ENCODE peak calls at places on chromosomes 6 and 20, in four cellular contexts. B is body of pancreas, M is heart left ventricle, W is HCT116. R is an unnamed sample. For H3K36me3, the result is how much of the 10 kb centered on the place peaks cover.

GRCh38 chr6:90375681-90376439 is 79.2 kb upstream of the BACH2 start:
- ATAC-seq in B (no peak), M (peak), W (no peak), R (peak)

GRCh38 chr6:78910611-78911134 is 43.3 kb downstream of the IRAK1BP1 start:
- ATAC-seq in B (peak), M (peak), W (no peak), R (no peak)

GRCh38 chr20:37803476-37804307 is 99.2 kb upstream of the VSTM2L start:
- ATAC-seq in B (no peak), M (no peak), W (no peak), R (no peak)

GRCh38 chr6:34600101-34600500 is 44.0 kb upstream of the SPDEF start:
- ATAC-seq in B (no peak), M (peak), W (no peak), R (no peak)

GRCh38 chr6:144379356-144379755 is 94.2 kb downstream of the UTRN start:
- ATAC-seq in B (no peak), M (no peak), W (no peak), R (no peak)

GRCh38 chr6:112501705-112502104 is 154.6 kb downstream of the RFPL4B start:
- ATAC-seq in B (no peak), M (no peak), W (no peak), R (no peak)

GRCh38 chr20:38725458-38725958 is 1.2 kb downstream of the SLC32A1 start:
- ATAC-seq in B (no peak), M (no peak), W (no peak), R (no peak)

GRCh38 chr6:149806127-149806526 is 56.6 kb downstream of the PCMT1 start:
- ATAC-seq in B (no peak), M (no peak), W (no peak), R (no peak)

GRCh38 chr6:36758516-36759176 is 61.0 kb downstream of the RAB44 start:
- ATAC-seq in B (peak), M (no peak), W (peak), R (peak)

GRCh38 chr20:32251470-32251869 is 26.0 kb upstream of the KIF3B start:
- ATAC-seq in B (no peak), M (no peak), W (no peak), R (no peak)

GRCh38 chr20:61135966-61136365 is 116.1 kb upstream of the CDH4 start:
- ATAC-seq in B (no peak), M (peak), W (no peak), R (no peak)

GRCh38 chr6:155287762-155288161 is 23.9 kb downstream of the CLDN20 start:
- ATAC-seq in B (no peak), M (no peak), W (no peak), R (no peak)

GRCh38 chr20:34553366-34553867 is 5.1 kb upstream of the MAP1LC3A start:
- ATAC-seq in B (peak), M (peak), W (no peak), R (no peak)

GRCh38 chr6:150693404-150693803 is 93.7 kb downstream of the PLEKHG1 start:
- ATAC-seq in B (no peak), M (no peak), W (no peak), R (no peak)

DNA sequence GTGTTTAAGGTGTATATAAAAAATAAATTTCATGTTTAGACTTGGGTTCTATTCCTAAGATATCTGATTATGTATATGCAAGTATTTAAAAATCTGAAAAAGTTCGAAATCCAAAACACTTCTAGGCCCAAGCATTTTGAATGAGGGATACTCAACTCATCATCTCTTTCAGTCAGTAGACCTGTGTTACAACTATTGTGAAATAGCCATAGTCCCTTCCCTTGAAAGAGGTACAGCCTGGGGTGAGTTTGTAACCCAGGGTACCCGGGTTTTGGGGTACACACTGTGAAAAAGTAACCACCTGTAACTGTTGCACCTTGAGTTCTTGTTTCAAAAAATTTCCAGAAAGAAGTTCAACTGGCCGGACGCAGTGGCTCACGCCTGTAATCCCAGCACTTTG is 76.6 kb upstream of the DOK5 start:
- ATAC-seq in B (no peak), M (no peak), W (no peak), R (no peak)
- TF ChIP-seq POLR2A in B (no peak), M (no peak), W (no peak), R (no peak)

DNA sequence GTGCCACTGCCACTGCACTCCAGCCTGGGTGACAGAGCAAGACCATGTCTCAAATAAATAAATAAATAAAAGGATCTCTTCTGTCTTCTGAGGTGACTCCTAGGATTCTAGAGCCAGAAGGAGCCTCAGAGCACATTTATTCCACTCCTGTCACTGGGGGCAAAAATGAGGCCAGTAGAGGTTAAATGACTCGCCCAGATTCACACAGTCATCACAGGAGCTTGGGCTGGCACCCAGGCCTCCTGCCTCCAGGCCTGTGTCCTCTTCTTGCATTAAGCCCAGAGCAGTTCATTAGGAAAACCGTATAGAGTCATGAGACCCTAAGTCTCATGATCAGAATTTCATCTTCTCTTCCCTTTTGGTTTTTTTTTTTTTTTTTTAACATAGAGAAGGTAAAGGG is 243.3 kb downstream of the NRN1 start:
- ATAC-seq in B (no peak), M (no peak), W (no peak), R (no peak)
- H3K27ac ChIP-seq in B (no peak), M (peak), W (no peak), R (peak)

GRCh38 chr20:62198496-62198895 is 15.7 kb downstream of the MTG2 start:
- ATAC-seq in B (no peak), M (no peak), W (no peak), R (no peak)

GRCh38 chr20:62197801-62198200 is 15.0 kb downstream of the MTG2 start:
- ATAC-seq in B (no peak), M (no peak), W (no peak), R (no peak)

GRCh38 chr20:62195736-62196135 is 12.9 kb downstream of the MTG2 start:
- ATAC-seq in B (no peak), M (no peak), W (no peak), R (no peak)

GRCh38 chr20:62196286-62196685 is 13.5 kb downstream of the MTG2 start:
- ATAC-seq in B (no peak), M (no peak), W (no peak), R (no peak)

GRCh38 chr20:62197321-62197720 is 14.5 kb downstream of the MTG2 start:
- ATAC-seq in B (no peak), M (no peak), W (no peak), R (no peak)
- H3K36me3 ChIP-seq in B (under half), M (half or more), W (under half), R (half or more)

GRCh38 chr6:43174263-43175112 is 3.4 kb downstream of the SRF start:
- ATAC-seq in B (peak), M (peak), W (peak), R (peak)
- TF ChIP-seq POLR2A in B (peak), M (no peak), W (no peak), R (peak)

GRCh38 chr6:111113731-111114438 is 26.6 kb downstream of the SLC16A10 start:
- ATAC-seq in B (peak), M (peak), W (no peak), R (peak)
- H3K27ac ChIP-seq in B (peak), M (peak), W (no peak), R (no peak)

DNA sequence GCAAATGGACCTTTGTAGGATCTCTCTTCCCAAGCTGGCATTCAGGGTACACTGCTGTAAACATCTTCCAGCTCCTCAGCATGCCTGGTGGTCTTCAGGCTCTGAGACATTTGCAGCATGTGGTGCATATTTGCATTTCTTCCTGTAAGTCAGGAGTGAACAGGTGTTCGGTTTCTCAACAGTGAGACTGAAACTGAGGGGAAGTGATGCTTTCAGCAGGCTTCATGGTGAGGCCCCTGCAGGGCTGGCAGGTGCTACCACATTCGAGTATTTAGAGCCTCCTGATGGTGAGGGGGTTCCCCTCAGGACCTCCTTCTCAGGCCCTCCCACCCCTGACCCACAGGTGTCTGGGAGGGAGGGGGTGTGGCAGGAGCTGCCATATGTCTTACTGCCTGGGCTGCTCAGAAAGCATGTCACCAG is 15.1 kb downstream of the MYBL2 start:
- ATAC-seq in B (peak), M (no peak), W (no peak), R (no peak)
- H3K36me3 ChIP-seq in B (under half), M (under half), W (under half), R (under half)

GRCh38 chr6:904994-905393 is 212.1 kb upstream of the EXOC2 start:
- ATAC-seq in B (no peak), M (no peak), W (no peak), R (no peak)
- TF ChIP-seq POLR2A in B (no peak), M (no peak), W (no peak), R (no peak)

GRCh38 chr6:132491303-132491702 is 21.6 kb downstream of the STX7 start:
- ATAC-seq in B (no peak), M (peak), W (no peak), R (no peak)
- H3K27ac ChIP-seq in B (no peak), M (no peak), W (no peak), R (peak)

DNA sequence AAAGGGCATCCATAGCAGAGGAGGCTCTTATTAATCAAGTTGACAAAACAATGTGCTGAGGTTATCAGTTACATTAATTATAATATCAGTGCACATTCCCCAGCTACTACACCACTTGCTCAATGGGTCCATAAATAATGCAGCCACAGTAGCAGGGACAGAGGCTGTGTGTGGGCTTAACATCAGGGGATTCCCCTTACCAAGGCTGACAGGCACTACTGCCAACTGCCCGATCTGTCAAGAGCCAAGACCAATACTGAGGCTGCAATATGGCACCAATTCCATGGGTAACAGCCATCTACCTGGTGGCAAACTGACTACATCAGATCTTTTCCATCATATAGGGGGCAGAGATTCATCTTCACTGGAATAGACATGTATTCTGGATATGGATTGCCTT is 22.0 kb downstream of the CD164 start:
- ATAC-seq in B (no peak), M (peak), W (no peak), R (no peak)
- H3K36me3 ChIP-seq in B (under half), M (under half), W (half or more), R (half or more)